ENCODE peak calls at places on chromosomes 16 and 17, in six cellular contexts. One of them, this sample, is unnamed.

GRCh38 chr17:17098426-17099035 is 56.3 kb downstream of the MPRIP start:
- DNase-seq in NCI-H1694 treated with DMSO at 0.1 percent for 48 hours: no peak
- DNase-seq in central memory CD4-positive, alpha-beta T cell: no peak
- DNase-seq in AG09319: no peak
- DNase-seq in left cardiac atrium: peak; percentile 65
- DNase-seq in stimulated activated CD8-positive, alpha-beta memory T cell treated with anti-CD3 and anti-CD28 coated beads, Interleukin-4, amount 100 ng/mL, for 1 hour: no peak
- DNase-seq in this sample: no peak

GRCh38 chr17:13266596-13266995 is 248.8 kb upstream of the ELAC2 start:
- DNase-seq in AG09319: peak; percentile 31
- DNase-seq in NCI-H1694 treated with DMSO at 0.1 percent for 48 hours: no peak
- DNase-seq in central memory CD4-positive, alpha-beta T cell: no peak
- DNase-seq in left cardiac atrium: no peak
- DNase-seq in stimulated activated CD8-positive, alpha-beta memory T cell treated with anti-CD3 and anti-CD28 coated beads, Interleukin-4, amount 100 ng/mL, for 1 hour: no peak
- DNase-seq in this sample: no peak

GRCh38 chr16:87371261-87371866 is 12.2 kb downstream of the FBXO31 start:
- DNase-seq in stimulated activated CD8-positive, alpha-beta memory T cell treated with anti-CD3 and anti-CD28 coated beads, Interleukin-4, amount 100 ng/mL, for 1 hour: no peak
- DNase-seq in left cardiac atrium: no peak
- DNase-seq in NCI-H1694 treated with DMSO at 0.1 percent for 48 hours: no peak
- DNase-seq in AG09319: no peak
- DNase-seq in central memory CD4-positive, alpha-beta T cell: no peak
- DNase-seq in this sample: no peak

GRCh38 chr17:68195667-68196393 is 52.0 kb upstream of the AMZ2 start:
- DNase-seq in AG09319: no peak
- DNase-seq in NCI-H1694 treated with DMSO at 0.1 percent for 48 hours: no peak
- DNase-seq in central memory CD4-positive, alpha-beta T cell: no peak
- DNase-seq in left cardiac atrium: peak; percentile 40
- DNase-seq in stimulated activated CD8-positive, alpha-beta memory T cell treated with anti-CD3 and anti-CD28 coated beads, Interleukin-4, amount 100 ng/mL, for 1 hour: no peak
- DNase-seq in this sample: no peak

GRCh38 chr16:84131118-84131517 is 13.9 kb downstream of the HSDL1 start:
- DNase-seq in left cardiac atrium: no peak
- DNase-seq in AG09319: no peak
- DNase-seq in central memory CD4-positive, alpha-beta T cell: no peak
- DNase-seq in stimulated activated CD8-positive, alpha-beta memory T cell treated with anti-CD3 and anti-CD28 coated beads, Interleukin-4, amount 100 ng/mL, for 1 hour: no peak
- DNase-seq in NCI-H1694 treated with DMSO at 0.1 percent for 48 hours: no peak
- DNase-seq in this sample: no peak

GRCh38 chr17:2215616-2216364 is 87.8 kb downstream of the SMG6 start:
- DNase-seq in NCI-H1694 treated with DMSO at 0.1 percent for 48 hours: no peak
- DNase-seq in central memory CD4-positive, alpha-beta T cell: peak; percentile 78
- DNase-seq in stimulated activated CD8-positive, alpha-beta memory T cell treated with anti-CD3 and anti-CD28 coated beads, Interleukin-4, amount 100 ng/mL, for 1 hour: peak; percentile 49
- DNase-seq in AG09319: peak; percentile 94
- DNase-seq in left cardiac atrium: peak; percentile 74
- DNase-seq in this sample: peak; percentile 94

GRCh38 chr17:81806461-81807209 is 2.7 kb downstream of the GCGR start:
- DNase-seq in left cardiac atrium: no peak
- DNase-seq in central memory CD4-positive, alpha-beta T cell: no peak
- DNase-seq in NCI-H1694 treated with DMSO at 0.1 percent for 48 hours: no peak
- DNase-seq in AG09319: no peak
- DNase-seq in stimulated activated CD8-positive, alpha-beta memory T cell treated with anti-CD3 and anti-CD28 coated beads, Interleukin-4, amount 100 ng/mL, for 1 hour: no peak
- DNase-seq in this sample: no peak

GRCh38 chr17:68763551-68763950 is 162.4 kb upstream of the FAM20A start:
- DNase-seq in stimulated activated CD8-positive, alpha-beta memory T cell treated with anti-CD3 and anti-CD28 coated beads, Interleukin-4, amount 100 ng/mL, for 1 hour: no peak
- DNase-seq in central memory CD4-positive, alpha-beta T cell: no peak
- DNase-seq in AG09319: no peak
- DNase-seq in left cardiac atrium: no peak
- DNase-seq in NCI-H1694 treated with DMSO at 0.1 percent for 48 hours: no peak
- DNase-seq in this sample: no peak

GRCh38 chr17:8117980-8118768 is at the start of gene ALOXE3:
- DNase-seq in central memory CD4-positive, alpha-beta T cell: no peak
- DNase-seq in stimulated activated CD8-positive, alpha-beta memory T cell treated with anti-CD3 and anti-CD28 coated beads, Interleukin-4, amount 100 ng/mL, for 1 hour: no peak
- DNase-seq in AG09319: no peak
- DNase-seq in NCI-H1694 treated with DMSO at 0.1 percent for 48 hours: peak; percentile 16
- DNase-seq in left cardiac atrium: no peak
- DNase-seq in this sample: peak; percentile 71

GRCh38 chr17:49216482-49216881 is 6.0 kb downstream of the ABI3 start:
- DNase-seq in NCI-H1694 treated with DMSO at 0.1 percent for 48 hours: no peak
- DNase-seq in central memory CD4-positive, alpha-beta T cell: no peak
- DNase-seq in stimulated activated CD8-positive, alpha-beta memory T cell treated with anti-CD3 and anti-CD28 coated beads, Interleukin-4, amount 100 ng/mL, for 1 hour: no peak
- DNase-seq in AG09319: no peak
- DNase-seq in left cardiac atrium: no peak
- DNase-seq in this sample: no peak

GRCh38 chr16:67936876-67937605 is 391 bp upstream of the PSMB10 start:
- DNase-seq in NCI-H1694 treated with DMSO at 0.1 percent for 48 hours: no peak
- DNase-seq in left cardiac atrium: no peak
- DNase-seq in central memory CD4-positive, alpha-beta T cell: peak; percentile 84
- DNase-seq in stimulated activated CD8-positive, alpha-beta memory T cell treated with anti-CD3 and anti-CD28 coated beads, Interleukin-4, amount 100 ng/mL, for 1 hour: no peak
- DNase-seq in AG09319: no peak
- DNase-seq in this sample: no peak

GRCh38 chr17:7707446-7707845 is 2.4 kb downstream of the EFNB3 start:
- DNase-seq in stimulated activated CD8-positive, alpha-beta memory T cell treated with anti-CD3 and anti-CD28 coated beads, Interleukin-4, amount 100 ng/mL, for 1 hour: no peak
- DNase-seq in left cardiac atrium: no peak
- DNase-seq in AG09319: no peak
- DNase-seq in NCI-H1694 treated with DMSO at 0.1 percent for 48 hours: no peak
- DNase-seq in central memory CD4-positive, alpha-beta T cell: no peak
- DNase-seq in this sample: no peak

GRCh38 chr17:8707232-8707590 is 37.4 kb downstream of the CCDC42 start:
- DNase-seq in NCI-H1694 treated with DMSO at 0.1 percent for 48 hours: no peak
- DNase-seq in stimulated activated CD8-positive, alpha-beta memory T cell treated with anti-CD3 and anti-CD28 coated beads, Interleukin-4, amount 100 ng/mL, for 1 hour: no peak
- DNase-seq in central memory CD4-positive, alpha-beta T cell: no peak
- DNase-seq in AG09319: peak; percentile 3
- DNase-seq in left cardiac atrium: no peak
- DNase-seq in this sample: no peak

GRCh38 chr16:88870608-88871348 is 4.3 kb upstream of the PABPN1L start:
- DNase-seq in stimulated activated CD8-positive, alpha-beta memory T cell treated with anti-CD3 and anti-CD28 coated beads, Interleukin-4, amount 100 ng/mL, for 1 hour: no peak
- DNase-seq in NCI-H1694 treated with DMSO at 0.1 percent for 48 hours: peak; percentile 57
- DNase-seq in AG09319: no peak
- DNase-seq in central memory CD4-positive, alpha-beta T cell: no peak
- DNase-seq in left cardiac atrium: no peak
- DNase-seq in this sample: no peak

GRCh38 chr17:17498606-17499301 is 2.6 kb upstream of the RASD1 start:
- DNase-seq in left cardiac atrium: no peak
- DNase-seq in NCI-H1694 treated with DMSO at 0.1 percent for 48 hours: no peak
- DNase-seq in stimulated activated CD8-positive, alpha-beta memory T cell treated with anti-CD3 and anti-CD28 coated beads, Interleukin-4, amount 100 ng/mL, for 1 hour: no peak
- DNase-seq in central memory CD4-positive, alpha-beta T cell: no peak
- DNase-seq in AG09319: no peak
- DNase-seq in this sample: no peak

GRCh38 chr17:76951375-76951905 is 83.2 kb downstream of the MGAT5B start:
- DNase-seq in stimulated activated CD8-positive, alpha-beta memory T cell treated with anti-CD3 and anti-CD28 coated beads, Interleukin-4, amount 100 ng/mL, for 1 hour: no peak
- DNase-seq in central memory CD4-positive, alpha-beta T cell: no peak
- DNase-seq in AG09319: no peak
- DNase-seq in NCI-H1694 treated with DMSO at 0.1 percent for 48 hours: no peak
- DNase-seq in left cardiac atrium: no peak
- DNase-seq in this sample: no peak